ENCODE peak calls at places on chromosome 7, in six cellular contexts. One of them, this sample, is unnamed.

GRCh38 chr7:66187894-66188293 is 17.2 kb upstream of the TPST1 start:
- DNase-seq in choroid plexus epithelial cell: no peak
- DNase-seq in CD8-positive, alpha-beta T cell: no peak
- DNase-seq in A549: no peak
- DNase-seq in adrenal gland: peak
- DNase-seq in fibroblast of villous mesenchyme: peak
- DNase-seq in this sample: no peak

GRCh38 chr7:4882169-4882741 is 1.3 kb downstream of the RADIL start:
- DNase-seq in fibroblast of villous mesenchyme: peak
- DNase-seq in choroid plexus epithelial cell: peak
- DNase-seq in adrenal gland: no peak
- DNase-seq in A549: no peak
- DNase-seq in CD8-positive, alpha-beta T cell: no peak
- DNase-seq in this sample: peak

GRCh38 chr7:45153238-45153637 is 4.4 kb upstream of the RAMP3 start:
- DNase-seq in adrenal gland: peak
- DNase-seq in A549: peak
- DNase-seq in choroid plexus epithelial cell: peak
- DNase-seq in CD8-positive, alpha-beta T cell: no peak
- DNase-seq in fibroblast of villous mesenchyme: no peak
- DNase-seq in this sample: no peak

GRCh38 chr7:70325509-70326101 is 727.3 kb downstream of the AUTS2 start:
- DNase-seq in CD8-positive, alpha-beta T cell: no peak
- DNase-seq in adrenal gland: no peak
- DNase-seq in choroid plexus epithelial cell: peak
- DNase-seq in fibroblast of villous mesenchyme: peak
- DNase-seq in A549: peak
- DNase-seq in this sample: peak

GRCh38 chr7:132791036-132791435 is 214.8 kb upstream of the PLXNA4 start:
- DNase-seq in fibroblast of villous mesenchyme: no peak
- DNase-seq in adrenal gland: no peak
- DNase-seq in CD8-positive, alpha-beta T cell: no peak
- DNase-seq in choroid plexus epithelial cell: no peak
- DNase-seq in A549: no peak
- DNase-seq in this sample: no peak

GRCh38 chr7:557556-557877 is 37.9 kb upstream of the PDGFA start:
- DNase-seq in fibroblast of villous mesenchyme: no peak
- DNase-seq in CD8-positive, alpha-beta T cell: no peak
- DNase-seq in A549: no peak
- DNase-seq in adrenal gland: no peak
- DNase-seq in choroid plexus epithelial cell: no peak
- DNase-seq in this sample: no peak

GRCh38 chr7:111107989-111108388 is 17.1 kb downstream of the LRRN3 start:
- DNase-seq in adrenal gland: peak
- DNase-seq in choroid plexus epithelial cell: no peak
- DNase-seq in fibroblast of villous mesenchyme: no peak
- DNase-seq in CD8-positive, alpha-beta T cell: no peak
- DNase-seq in A549: no peak
- DNase-seq in this sample: no peak

GRCh38 chr7:27186450-27187157 is 1.6 kb upstream of the HOXA11 start:
- DNase-seq in choroid plexus epithelial cell: no peak
- DNase-seq in A549: no peak
- DNase-seq in fibroblast of villous mesenchyme: peak
- DNase-seq in CD8-positive, alpha-beta T cell: no peak
- DNase-seq in adrenal gland: peak
- DNase-seq in this sample: no peak

GRCh38 chr7:37495574-37496184 is 47.0 kb upstream of the ELMO1 start:
- DNase-seq in adrenal gland: no peak
- DNase-seq in CD8-positive, alpha-beta T cell: no peak
- DNase-seq in fibroblast of villous mesenchyme: peak
- DNase-seq in choroid plexus epithelial cell: peak
- DNase-seq in A549: peak
- DNase-seq in this sample: peak

GRCh38 chr7:120293027-120293426 is 20.1 kb downstream of the KCND2 start:
- DNase-seq in choroid plexus epithelial cell: no peak
- DNase-seq in adrenal gland: no peak
- DNase-seq in fibroblast of villous mesenchyme: no peak
- DNase-seq in A549: no peak
- DNase-seq in CD8-positive, alpha-beta T cell: no peak
- DNase-seq in this sample: no peak

GRCh38 chr7:95441042-95441823 is 6.4 kb upstream of the PON2 start:
- DNase-seq in fibroblast of villous mesenchyme: no peak
- DNase-seq in choroid plexus epithelial cell: no peak
- DNase-seq in A549: peak
- DNase-seq in adrenal gland: no peak
- DNase-seq in CD8-positive, alpha-beta T cell: no peak
- DNase-seq in this sample: no peak

GRCh38 chr7:75738604-75738974 is at the start of gene HIP1:
- DNase-seq in CD8-positive, alpha-beta T cell: no peak
- DNase-seq in choroid plexus epithelial cell: no peak
- DNase-seq in adrenal gland: no peak
- DNase-seq in A549: no peak
- DNase-seq in fibroblast of villous mesenchyme: no peak
- DNase-seq in this sample: no peak

DNA sequence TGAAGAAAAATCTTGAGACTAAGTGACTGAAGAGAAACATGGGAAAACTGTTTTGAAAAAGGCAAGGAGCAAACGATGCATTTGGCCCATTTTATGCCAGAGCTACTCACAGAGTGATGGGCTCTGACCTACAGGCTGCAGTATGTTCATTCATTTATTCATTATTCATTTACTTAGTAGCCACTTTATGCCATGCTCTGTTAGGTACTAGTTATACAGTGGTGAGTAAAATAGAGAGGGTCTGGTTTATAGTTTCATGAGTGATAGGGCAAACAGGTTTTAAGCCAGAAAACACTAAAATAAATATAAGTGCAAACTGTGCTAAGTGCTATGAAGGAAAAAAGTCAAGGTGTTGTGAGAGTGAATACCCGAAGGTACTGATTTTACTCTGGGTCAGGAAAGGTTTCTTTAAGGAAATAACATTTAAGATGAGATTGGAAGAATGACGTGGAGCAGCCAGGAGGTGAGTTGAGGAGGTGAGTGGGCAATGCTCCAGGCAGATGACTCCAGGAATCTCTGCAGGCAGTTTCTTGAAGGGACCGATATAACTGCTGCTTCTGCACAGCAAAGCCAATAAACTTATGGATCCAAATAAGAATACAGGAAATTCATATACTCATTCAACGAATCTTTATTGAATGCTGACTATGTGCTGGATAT is 56.9 kb upstream of the FAM133B start:
- DNase-seq in fibroblast of villous mesenchyme: no peak
- DNase-seq in choroid plexus epithelial cell: no peak
- DNase-seq in CD8-positive, alpha-beta T cell: no peak
- DNase-seq in adrenal gland: no peak
- DNase-seq in A549: no peak
- DNase-seq in this sample: no peak
- TF ChIP-seq CTCF in fibroblast of villous mesenchyme: no peak
- TF ChIP-seq CTCF in choroid plexus epithelial cell: no peak
- TF ChIP-seq CTCF in CD8-positive, alpha-beta T cell: no peak
- TF ChIP-seq CTCF in adrenal gland: no peak
- TF ChIP-seq CTCF in A549: no peak
- TF ChIP-seq CTCF in this sample: no peak

GRCh38 chr7:102934670-102935069 is 21.9 kb downstream of the LRRC17 start:
- DNase-seq in A549: no peak
- DNase-seq in CD8-positive, alpha-beta T cell: no peak
- DNase-seq in adrenal gland: no peak
- DNase-seq in choroid plexus epithelial cell: no peak
- DNase-seq in fibroblast of villous mesenchyme: no peak
- DNase-seq in this sample: no peak

GRCh38 chr7:102931757-102932156 is 19.0 kb downstream of the LRRC17 start:
- DNase-seq in fibroblast of villous mesenchyme: no peak
- DNase-seq in A549: no peak
- DNase-seq in adrenal gland: no peak
- DNase-seq in CD8-positive, alpha-beta T cell: no peak
- DNase-seq in choroid plexus epithelial cell: no peak
- DNase-seq in this sample: no peak

GRCh38 chr7:102935450-102936110 is 22.8 kb downstream of the LRRC17 start:
- DNase-seq in choroid plexus epithelial cell: peak
- DNase-seq in adrenal gland: no peak
- DNase-seq in CD8-positive, alpha-beta T cell: no peak
- DNase-seq in A549: no peak
- DNase-seq in fibroblast of villous mesenchyme: peak
- DNase-seq in this sample: no peak

GRCh38 chr7:102934267-102934666 is 21.5 kb downstream of the LRRC17 start:
- DNase-seq in adrenal gland: no peak
- DNase-seq in fibroblast of villous mesenchyme: no peak
- DNase-seq in choroid plexus epithelial cell: no peak
- DNase-seq in CD8-positive, alpha-beta T cell: no peak
- DNase-seq in A549: no peak
- DNase-seq in this sample: no peak

GRCh38 chr7:102933763-102934162 is 21.0 kb downstream of the LRRC17 start:
- DNase-seq in adrenal gland: peak
- DNase-seq in fibroblast of villous mesenchyme: peak
- DNase-seq in choroid plexus epithelial cell: peak
- DNase-seq in A549: no peak
- DNase-seq in CD8-positive, alpha-beta T cell: no peak
- DNase-seq in this sample: peak
- H3K4me3 ChIP-seq in adrenal gland: no peak
- H3K4me3 ChIP-seq in fibroblast of villous mesenchyme: no peak
- H3K4me3 ChIP-seq in choroid plexus epithelial cell: no peak
- H3K4me3 ChIP-seq in A549: no peak
- H3K4me3 ChIP-seq in CD8-positive, alpha-beta T cell: no peak
- H3K4me3 ChIP-seq in this sample: no peak

GRCh38 chr7:43729214-43729923 is at the start of gene COA1:
- DNase-seq in adrenal gland: peak
- DNase-seq in A549: peak
- DNase-seq in CD8-positive, alpha-beta T cell: peak
- DNase-seq in fibroblast of villous mesenchyme: peak
- DNase-seq in choroid plexus epithelial cell: peak
- DNase-seq in this sample: peak
- TF ChIP-seq CTCF in adrenal gland: peak
- TF ChIP-seq CTCF in A549: no peak
- TF ChIP-seq CTCF in CD8-positive, alpha-beta T cell: no peak
- TF ChIP-seq CTCF in fibroblast of villous mesenchyme: peak
- TF ChIP-seq CTCF in choroid plexus epithelial cell: peak
- TF ChIP-seq CTCF in this sample: no peak

DNA sequence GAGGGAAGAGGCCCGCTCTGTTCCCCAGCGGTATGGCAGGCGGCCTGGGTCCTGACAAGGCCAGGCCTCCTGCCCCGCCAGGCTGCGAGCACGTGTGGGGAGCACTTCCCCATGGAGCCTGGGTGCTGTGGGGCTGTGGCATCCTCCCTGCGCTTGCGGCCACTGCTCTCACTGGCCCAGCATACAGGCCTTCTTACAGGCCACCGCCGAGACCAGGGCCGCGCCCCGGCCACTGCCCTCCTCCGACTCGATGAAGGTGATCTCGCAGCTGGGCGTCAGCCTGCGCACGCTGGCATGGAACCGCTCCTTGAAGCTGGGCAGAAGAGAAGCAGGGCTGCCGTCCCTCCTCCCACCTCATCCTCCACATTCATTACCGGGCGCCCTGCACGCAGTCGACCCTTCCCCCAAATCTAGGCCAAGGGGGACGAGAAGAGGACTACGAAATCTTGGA is 3.9 kb upstream of the MYL7 start:
- DNase-seq in CD8-positive, alpha-beta T cell: no peak
- DNase-seq in A549: no peak
- DNase-seq in adrenal gland: peak
- DNase-seq in choroid plexus epithelial cell: no peak
- DNase-seq in fibroblast of villous mesenchyme: no peak
- DNase-seq in this sample: no peak
- H3K4me3 ChIP-seq in CD8-positive, alpha-beta T cell: peak
- H3K4me3 ChIP-seq in A549: no peak
- H3K4me3 ChIP-seq in adrenal gland: no peak
- H3K4me3 ChIP-seq in choroid plexus epithelial cell: peak
- H3K4me3 ChIP-seq in fibroblast of villous mesenchyme: no peak
- H3K4me3 ChIP-seq in this sample: no peak

DNA sequence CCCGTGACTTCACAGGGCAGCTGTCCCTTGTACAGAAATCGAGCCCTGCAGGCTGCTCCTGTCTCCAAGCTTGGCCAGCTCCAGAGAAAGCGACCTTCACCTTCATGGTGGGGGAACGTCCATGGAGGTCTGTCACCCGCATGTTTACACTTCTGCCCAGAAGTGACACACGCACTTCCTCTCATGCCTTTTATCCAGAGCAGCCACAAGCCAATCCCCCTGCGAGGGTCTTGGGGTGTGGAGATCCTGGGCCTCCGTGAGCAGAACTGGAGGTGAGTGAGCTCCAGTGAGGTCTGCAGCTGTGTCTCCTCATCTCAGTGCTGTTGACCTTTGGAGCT is 139.0 kb upstream of the TNS3 start:
- DNase-seq in fibroblast of villous mesenchyme: no peak
- DNase-seq in choroid plexus epithelial cell: no peak
- DNase-seq in adrenal gland: no peak
- DNase-seq in CD8-positive, alpha-beta T cell: no peak
- DNase-seq in A549: no peak
- DNase-seq in this sample: no peak
- TF ChIP-seq CTCF in fibroblast of villous mesenchyme: no peak
- TF ChIP-seq CTCF in choroid plexus epithelial cell: no peak
- TF ChIP-seq CTCF in adrenal gland: no peak
- TF ChIP-seq CTCF in CD8-positive, alpha-beta T cell: no peak
- TF ChIP-seq CTCF in A549: no peak
- TF ChIP-seq CTCF in this sample: no peak